ENCODE peak calls at places on chromosomes 5 and 9, in seven cellular contexts. U, H, O, G, Z, N and S are unnamed samples.

GRCh38 chr9:112443200-112443599 is 43.4 kb upstream of the KIAA1958 start:
- DNase-seq in O (no peak), G (no peak), H (no peak), U (peak), Z (peak), N (no peak), S (no peak)

GRCh38 chr9:132555528-132555927 is 26.9 kb upstream of the BARHL1 start:
- DNase-seq in H (no peak), N (no peak), O (no peak), G (no peak), Z (no peak), U (no peak), S (no peak)

GRCh38 chr9:8351431-8351830 is 551.9 kb upstream of the DMAC1 start:
- DNase-seq in U (no peak), N (no peak), Z (no peak), G (no peak), O (no peak), H (no peak), S (no peak)

GRCh38 chr5:168020522-168021294 is 270.7 kb upstream of the WWC1 start:
- DNase-seq in H (no peak), U (no peak), N (no peak), Z (no peak), O (no peak), G (no peak), S (no peak)

GRCh38 chr5:167783145-167783817 is 508.2 kb upstream of the WWC1 start:
- DNase-seq in O (no peak), H (no peak), U (no peak), G (no peak), Z (no peak), N (no peak), S (no peak)

GRCh38 chr5:6508931-6509330 is 60.3 kb downstream of the UBE2QL1 start:
- DNase-seq in U (no peak), N (no peak), Z (peak), G (no peak), H (peak), O (no peak), S (no peak)

GRCh38 chr5:96008987-96009647 is 47.5 kb upstream of the ELL2 start:
- DNase-seq in G (no peak), U (no peak), O (no peak), H (no peak), Z (no peak), N (no peak), S (no peak)

GRCh38 chr5:61416410-61416809 is 84.4 kb downstream of the ZSWIM6 start:
- DNase-seq in O (no peak), N (no peak), H (no peak), U (no peak), G (no peak), Z (no peak), S (no peak)

GRCh38 chr5:131067596-131067995 is 97.5 kb downstream of the HINT1 start:
- DNase-seq in G (no peak), N (no peak), H (no peak), U (peak), Z (no peak), O (no peak), S (no peak)

GRCh38 chr5:122187426-122187825 is 58.1 kb downstream of the ZNF474 start:
- DNase-seq in U (no peak), H (no peak), G (no peak), Z (no peak), O (no peak), N (no peak), S (no peak)

GRCh38 chr5:100644206-100644605 is 109.0 kb downstream of the FAM174A start:
- DNase-seq in Z (peak), O (no peak), H (no peak), U (no peak), G (no peak), N (no peak), S (no peak)

GRCh38 chr9:73780916-73781315 is 629.3 kb downstream of the ANXA1 start:
- DNase-seq in Z (no peak), U (peak), G (no peak), H (no peak), O (no peak), N (no peak), S (peak)

GRCh38 chr5:74067748-74068541 is 441.9 kb downstream of the ARHGEF28 start:
- DNase-seq in Z (no peak), N (no peak), U (no peak), O (no peak), H (no peak), G (no peak), S (no peak)

GRCh38 chr9:34392511-34392910 is 15.8 kb upstream of the MYORG start:
- DNase-seq in G (no peak), O (no peak), N (no peak), Z (no peak), U (no peak), H (no peak), S (no peak)

GRCh38 chr9:107548298-107549142 is 59.0 kb upstream of the KLF4 start:
- DNase-seq in O (no peak), N (no peak), G (peak), U (peak), Z (no peak), H (peak), S (peak)

GRCh38 chr9:92276223-92277007 is 17.1 kb downstream of the IARS1 start:
- DNase-seq in U (peak), H (no peak), G (peak), N (no peak), O (no peak), Z (no peak), S (no peak)

GRCh38 chr5:120152472-120152871 is 311.6 kb upstream of the PRR16 start:
- DNase-seq in H (no peak), G (no peak), U (peak), Z (no peak), O (no peak), N (no peak), S (no peak)

GRCh38 chr5:169956756-169957155 is 23.5 kb downstream of the INSYN2B start:
- DNase-seq in G (no peak), U (peak), H (no peak), N (no peak), Z (no peak), O (no peak), S (peak)

GRCh38 chr9:98432134-98432533 is 176.7 kb upstream of the TBC1D2 start:
- DNase-seq in Z (no peak), H (no peak), G (no peak), O (no peak), N (no peak), U (no peak), S (no peak)

DNA sequence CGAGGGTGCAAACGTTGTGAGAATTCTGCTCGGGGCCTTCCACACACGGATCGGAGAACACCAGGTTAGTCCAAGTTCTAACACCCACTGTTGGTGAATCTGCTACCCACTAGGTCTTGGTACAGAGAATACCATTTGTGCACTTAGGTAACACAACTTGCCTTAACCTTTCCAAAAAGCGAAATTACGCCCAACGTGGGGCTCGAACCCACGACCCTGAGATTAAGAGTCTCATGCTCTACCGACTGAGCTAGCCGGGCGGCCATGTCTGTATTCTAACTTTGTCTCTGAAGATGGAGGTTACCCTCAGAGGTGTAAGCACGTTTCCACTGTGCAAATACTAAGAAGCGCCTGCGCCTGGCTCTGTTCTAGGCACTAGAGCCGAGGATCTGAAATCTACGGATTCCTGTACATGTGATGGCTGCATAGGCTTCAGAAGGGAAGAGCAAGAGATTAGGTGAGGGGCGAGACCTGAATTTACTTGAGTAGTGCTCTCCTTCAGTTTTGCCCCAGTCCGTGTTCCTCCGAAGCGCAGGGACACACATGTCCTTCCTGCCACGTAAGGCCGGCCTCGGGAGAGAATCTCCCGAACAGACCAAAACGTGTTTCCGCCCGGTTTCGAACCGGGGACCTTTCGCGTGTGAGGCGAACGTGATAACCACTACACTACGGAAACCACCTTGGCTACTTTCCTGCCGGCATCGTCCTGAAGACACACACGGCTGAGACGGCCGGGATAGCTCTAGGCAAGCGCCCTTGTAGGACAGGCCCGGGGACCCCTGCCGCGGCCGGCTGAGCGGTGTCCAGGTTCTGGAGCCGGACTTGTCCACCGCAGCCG is 1.1 kb upstream of the TRIM41 start:
- DNase-seq in N (peak), O (no peak), G (peak), U (peak), Z (peak), H (peak), S (peak)
- TF ChIP-seq POLR2A in N (no peak), O (no peak), G (peak), U (peak), Z (no peak), H (no peak), S (peak)

DNA sequence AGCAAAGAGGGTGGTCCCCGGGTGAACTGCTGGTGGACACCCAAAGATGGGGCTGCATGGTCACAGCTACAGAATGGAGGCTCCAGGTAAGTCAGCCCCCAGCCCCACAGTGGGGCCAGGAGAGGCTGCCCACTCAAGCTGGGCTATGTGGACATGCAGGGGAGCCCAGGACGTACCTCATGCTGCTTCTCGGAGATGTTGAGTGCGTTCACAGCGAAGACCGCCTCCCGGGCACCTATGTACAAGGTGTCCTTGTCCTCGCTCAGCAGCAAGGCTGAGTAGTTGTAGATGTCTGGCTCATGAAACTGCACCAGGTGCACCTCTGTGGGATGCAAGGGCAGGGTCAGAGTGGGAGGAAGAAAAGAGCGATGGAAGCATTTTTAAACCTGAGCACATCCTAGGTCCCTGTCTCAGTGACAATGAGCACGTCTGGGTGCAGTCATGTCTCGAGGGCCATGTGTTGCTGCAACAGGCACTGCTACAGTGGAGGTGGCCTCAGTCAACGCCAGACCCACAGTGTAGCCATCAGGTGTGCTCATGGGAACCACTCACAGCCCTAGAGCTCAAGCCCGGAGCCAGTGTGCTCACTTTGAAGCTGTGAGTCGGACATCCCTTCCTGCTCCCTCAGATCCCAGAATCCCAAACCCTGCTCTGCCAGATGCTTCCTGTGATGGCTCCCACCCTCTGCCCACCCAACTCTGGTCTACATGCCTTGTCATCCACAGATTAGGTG is 84.6 kb downstream of the SECISBP2 start:
- DNase-seq in H (no peak), Z (no peak), G (no peak), U (no peak), N (no peak), O (no peak), S (no peak)
- TF ChIP-seq POLR2A in H (no peak), Z (no peak), G (no peak), U (no peak), N (no peak), O (no peak), S (no peak)

DNA sequence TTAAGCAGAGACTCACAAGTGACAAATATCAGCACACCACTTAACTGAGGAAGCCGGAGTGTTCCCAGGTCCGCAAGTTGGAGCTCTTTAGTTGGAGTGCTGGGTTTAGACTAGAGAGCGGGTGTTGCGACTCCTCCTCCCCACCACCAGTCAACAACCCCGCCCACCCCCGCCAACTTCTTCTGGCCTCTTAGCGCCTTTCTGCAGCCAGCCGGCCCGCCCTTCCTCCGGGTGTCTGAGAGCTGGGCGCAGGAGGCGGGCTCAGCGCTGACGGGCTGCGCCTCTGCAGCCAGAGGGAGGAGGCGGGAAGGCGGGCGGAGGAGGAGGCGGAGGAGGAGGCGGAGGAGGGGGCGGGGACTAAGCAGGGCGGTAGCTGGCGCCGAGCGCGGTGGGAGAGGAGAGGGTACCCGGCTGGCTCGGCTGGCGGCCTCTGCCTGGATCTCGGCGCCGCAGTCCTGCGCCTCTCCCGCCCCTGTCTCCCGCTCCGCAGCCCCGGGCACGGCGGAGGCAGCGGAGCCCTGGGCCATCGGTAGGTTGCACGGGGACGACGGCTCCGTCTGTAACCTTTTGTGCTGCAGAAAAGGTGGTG is at the start of gene MACIR:
- DNase-seq in G (peak), U (peak), H (peak), Z (peak), O (peak), N (peak), S (peak)
- TF ChIP-seq POLR2A in G (peak), U (peak), H (peak), Z (peak), O (no peak), N (no peak), S (peak)

GRCh38 chr9:129667850-129668249 is 2.4 kb downstream of the PRRX2 start:
- DNase-seq in Z (no peak), H (no peak), U (no peak), N (no peak), O (no peak), G (no peak), S (no peak)

GRCh38 chr9:129667378-129667777 is 1.9 kb downstream of the PRRX2 start:
- DNase-seq in O (no peak), U (no peak), N (no peak), H (no peak), G (no peak), Z (no peak), S (no peak)

GRCh38 chr9:129671065-129671464 is 5.6 kb downstream of the PRRX2 start:
- DNase-seq in H (no peak), U (no peak), N (no peak), O (no peak), Z (no peak), G (no peak), S (no peak)

GRCh38 chr9:129669946-129670345 is 4.5 kb downstream of the PRRX2 start:
- DNase-seq in U (no peak), O (no peak), N (no peak), Z (no peak), G (no peak), H (no peak), S (no peak)

GRCh38 chr9:129669141-129669718 is 3.8 kb downstream of the PRRX2 start:
- DNase-seq in N (no peak), G (no peak), H (no peak), Z (no peak), U (peak), O (no peak), S (peak)
- TF ChIP-seq POLR2A in N (no peak), G (no peak), H (no peak), Z (no peak), U (no peak), O (no peak), S (no peak)

GRCh38 chr9:15606667-15607472 is 54.0 kb downstream of the CCDC171 start:
- DNase-seq in U (peak), O (no peak), N (no peak), Z (no peak), G (no peak), H (no peak), S (peak)
- TF ChIP-seq POLR2A in U (no peak), O (no peak), N (no peak), Z (no peak), G (no peak), H (no peak), S (no peak)

GRCh38 chr5:54720346-54720745 is 202.8 kb downstream of the SNX18 start:
- DNase-seq in N (no peak), U (no peak), O (no peak), G (no peak), Z (no peak), H (no peak), S (no peak)

GRCh38 chr5:54717459-54717858 is 199.9 kb downstream of the SNX18 start:
- DNase-seq in Z (no peak), O (no peak), N (no peak), U (no peak), G (no peak), H (no peak), S (no peak)

GRCh38 chr5:54718647-54719046 is 201.1 kb downstream of the SNX18 start:
- DNase-seq in U (no peak), O (no peak), N (no peak), G (no peak), H (no peak), Z (peak), S (no peak)

GRCh38 chr5:54717870-54718269 is 200.3 kb downstream of the SNX18 start:
- DNase-seq in U (no peak), O (no peak), G (no peak), N (no peak), Z (no peak), H (no peak), S (no peak)

DNA sequence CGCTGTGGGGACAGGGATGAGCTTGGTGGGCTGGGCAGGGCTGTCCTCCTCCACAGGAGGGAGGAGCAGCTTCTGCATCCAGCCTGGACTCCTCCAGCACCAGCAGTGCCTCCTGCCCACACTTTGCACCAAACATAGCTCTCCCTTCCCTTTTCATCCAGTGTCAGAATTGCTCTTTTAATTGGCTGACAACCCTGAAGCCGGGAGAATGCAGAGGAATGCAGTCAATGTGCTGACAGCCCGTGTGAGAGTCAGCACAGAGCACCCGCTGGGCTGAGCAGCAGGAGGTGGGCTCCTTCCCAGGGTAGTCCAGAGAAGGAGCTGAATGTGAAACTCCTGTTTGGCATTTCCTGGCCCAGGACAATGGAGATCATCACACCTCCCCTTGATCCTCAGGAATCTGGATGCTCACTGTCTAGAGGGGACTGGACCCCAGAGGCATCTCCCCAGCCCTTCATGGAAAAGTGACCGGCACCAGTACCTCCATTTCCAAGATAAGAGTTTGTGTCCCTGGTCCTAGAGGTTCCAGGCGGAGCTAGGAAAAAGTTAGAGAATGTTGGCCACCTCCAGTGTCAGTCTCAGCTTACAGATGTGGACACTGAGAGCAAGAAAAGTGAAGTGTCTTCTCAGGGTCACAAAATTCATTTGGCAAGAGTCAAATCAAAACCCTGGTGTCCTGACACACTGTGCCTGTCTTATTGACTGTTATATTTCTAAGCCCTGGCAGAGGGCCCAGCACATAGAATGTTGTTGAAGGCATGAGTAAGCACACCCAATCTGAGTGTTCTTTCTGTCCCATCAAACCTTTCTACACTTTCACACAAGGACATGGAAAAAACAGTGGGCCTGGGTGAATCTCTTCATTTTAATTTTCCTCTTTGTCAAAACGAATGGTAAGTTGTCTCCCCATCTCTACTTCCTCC is 202.1 kb downstream of the SNX18 start:
- DNase-seq in N (no peak), Z (peak), G (no peak), O (no peak), H (no peak), U (no peak), S (peak)
- TF ChIP-seq POLR2A in N (no peak), Z (no peak), G (no peak), O (no peak), H (no peak), U (no peak), S (no peak)

GRCh38 chr5:138491669-138492551 is 26.6 kb downstream of the EGR1 start:
- DNase-seq in O (peak), U (peak), Z (peak), G (peak), N (peak), H (peak), S (peak)
- TF ChIP-seq POLR2A in O (no peak), U (peak), Z (no peak), G (peak), N (peak), H (peak), S (no peak)